ENCODE peak calls at places on chromosome 22, in eight cellular contexts. T is AG10803, C is bronchial epithelial cell, I is HuH-7, A is GM12878, W is pulmonary artery endothelial cell, P is omental fat pad, J is pancreas. U is an unnamed sample.

GRCh38 chr22:25759825-25760231 is 17.8 kb downstream of the MYO18B start:
- DNase-seq in T (peak), C (peak), I (peak), A (no peak), W (peak), P (no peak), J (no peak), U (no peak)

GRCh38 chr22:29799217-29799680 is 32.1 kb downstream of the UQCR10 start:
- DNase-seq in T (peak), C (peak), I (peak), A (no peak), W (peak), P (peak), J (peak), U (no peak)

GRCh38 chr22:20553947-20554741 is 46.7 kb downstream of the MED15 start:
- DNase-seq in T (no peak), C (no peak), I (no peak), A (no peak), W (no peak), P (no peak), J (no peak), U (no peak)

GRCh38 chr22:41762980-41763779 is 37.3 kb upstream of the CCDC134 start:
- DNase-seq in T (no peak), C (peak), I (peak), A (no peak), W (no peak), P (no peak), J (no peak), U (peak)

GRCh38 chr22:25407226-25407858 is 157.1 kb upstream of the GRK3 start:
- DNase-seq in T (no peak), C (no peak), I (no peak), A (no peak), W (no peak), P (no peak), J (no peak), U (no peak)

GRCh38 chr22:23431337-23432072 is 148.6 kb downstream of the IGLL1 start:
- DNase-seq in T (no peak), C (no peak), I (peak), A (no peak), W (no peak), P (no peak), J (no peak), U (peak)

GRCh38 chr22:32576553-32577255 is 102.1 kb downstream of the FBXO7 start:
- DNase-seq in T (no peak), C (peak), I (no peak), A (no peak), W (no peak), P (no peak), J (no peak), U (no peak)

GRCh38 chr22:45583504-45583903 is 80.8 kb downstream of the FBLN1 start:
- DNase-seq in T (no peak), C (no peak), I (no peak), A (no peak), W (no peak), P (no peak), J (no peak), U (no peak)

GRCh38 chr22:39994566-39995345 is at the start of gene FAM83F:
- DNase-seq in T (no peak), C (no peak), I (no peak), A (no peak), W (no peak), P (no peak), J (peak), U (no peak)

GRCh38 chr22:25081409-25081824 is 118.2 kb upstream of the CRYBB3 start:
- DNase-seq in T (no peak), C (peak), I (peak), A (no peak), W (no peak), P (no peak), J (no peak), U (peak)

GRCh38 chr22:46140989-46141928 is 9.1 kb upstream of the PPARA start:
- DNase-seq in T (no peak), C (no peak), I (no peak), A (no peak), W (no peak), P (no peak), J (no peak), U (no peak)

GRCh38 chr22:42704896-42705295 is 15.8 kb downstream of the A4GALT start:
- DNase-seq in T (no peak), C (no peak), I (no peak), A (no peak), W (no peak), P (no peak), J (no peak), U (no peak)

GRCh38 chr22:33110562-33111163 is 52.5 kb upstream of the SYN3 start:
- DNase-seq in T (peak), C (no peak), I (no peak), A (no peak), W (no peak), P (no peak), J (no peak), U (no peak)

GRCh38 chr22:21919526-21920307 is 32.9 kb downstream of the PPM1F start:
- DNase-seq in T (no peak), C (no peak), I (no peak), A (no peak), W (no peak), P (no peak), J (no peak), U (no peak)

GRCh38 chr22:29786026-29786425 is 18.9 kb downstream of the UQCR10 start:
- DNase-seq in T (no peak), C (no peak), I (no peak), A (no peak), W (no peak), P (no peak), J (no peak), U (no peak)

GRCh38 chr22:36016656-36017055 is 12.0 kb downstream of the RBFOX2 start:
- DNase-seq in T (peak), C (no peak), I (no peak), A (no peak), W (no peak), P (no peak), J (no peak), U (no peak)

GRCh38 chr22:31334329-31334728 is 11.8 kb downstream of the PATZ1 start:
- DNase-seq in T (no peak), C (no peak), I (no peak), A (no peak), W (no peak), P (no peak), J (no peak), U (no peak)

GRCh38 chr22:46075764-46076531 is 74.4 kb upstream of the PPARA start:
- DNase-seq in T (no peak), C (no peak), I (no peak), A (no peak), W (no peak), P (no peak), J (peak), U (no peak)

GRCh38 chr22:42908082-42908746 is 51.1 kb upstream of the ARFGAP3 start:
- DNase-seq in T (no peak), C (no peak), I (no peak), A (no peak), W (no peak), P (no peak), J (no peak), U (no peak)

GRCh38 chr22:26646158-26646557 is 11.2 kb upstream of the MIAT start:
- DNase-seq in T (peak), C (no peak), I (no peak), A (no peak), W (no peak), P (no peak), J (no peak), U (no peak)